ENCODE peak calls at places on chromosomes 4 and X, in four cellular contexts. M, R, E and U are unnamed samples.

GRCh38 chrX:41921492-41922124 is 1.7 kb downstream of the CASK start:
- DNase-seq in E (no peak), R (no peak), M (no peak), U (no peak)

GRCh38 chr4:41207330-41207831 is 7.0 kb downstream of the APBB2 start:
- DNase-seq in M (no peak), E (no peak), R (no peak), U (no peak)

GRCh38 chr4:5724377-5724776 is 13.4 kb downstream of the EVC start:
- DNase-seq in M (no peak), E (no peak), R (no peak), U (no peak)

GRCh38 chr4:139511320-139511719 is 44.7 kb downstream of the SETD7 start:
- DNase-seq in M (no peak), E (no peak), R (no peak), U (no peak)

GRCh38 chrX:1323315-1323714 is 13.3 kb upstream of the IL3RA start:
- DNase-seq in R (no peak), M (peak; percentile 82), E (no peak), U (peak; percentile 47)

GRCh38 chrX:140040397-140040796 is 75.1 kb upstream of the CXorf66 start:
- DNase-seq in R (no peak), M (no peak), E (no peak), U (no peak)

GRCh38 chrX:134753185-134754008 is 95.1 kb upstream of the PLAC1 start:
- DNase-seq in M (no peak), E (no peak), R (no peak), U (no peak)

GRCh38 chrX:9909254-9909653 is 57.9 kb upstream of the CLDN34 start:
- DNase-seq in M (no peak), E (no peak), R (no peak), U (no peak)

GRCh38 chrX:48076343-48076742 is 4.9 kb upstream of the ZNF630 start:
- DNase-seq in M (no peak), R (no peak), E (no peak), U (no peak)

GRCh38 chrX:20066968-20067708 is 49.6 kb downstream of the MAP7D2 start:
- DNase-seq in E (no peak), M (no peak), R (no peak), U (peak; percentile 31)

GRCh38 chrX:154409222-154409871 is at the start of gene DNASE1L1:
- DNase-seq in M (peak; percentile 95), R (peak; percentile 55), E (peak; percentile 96), U (peak; percentile 91)

GRCh38 chr4:20305976-20306375 is 54.3 kb downstream of the SLIT2 start:
- DNase-seq in M (no peak), R (no peak), E (no peak), U (no peak)

GRCh38 chr4:55819634-55820033 is at the start of gene EXOC1L:
- DNase-seq in E (no peak), M (no peak), R (no peak), U (no peak)

GRCh38 chrX:125953769-125954168 is 212.3 kb downstream of the DCAF12L2 start:
- DNase-seq in M (no peak), R (no peak), E (no peak), U (no peak)

GRCh38 chr4:15894923-15895411 is 43.6 kb downstream of the FGFBP1 start:
- DNase-seq in R (no peak), M (no peak), E (no peak), U (no peak)

GRCh38 chr4:110183643-110184042 is 14.8 kb downstream of the ELOVL6 start:
- DNase-seq in R (no peak), E (no peak), M (no peak), U (no peak)

GRCh38 chr4:139642364-139642763 is 23.3 kb upstream of the MGST2 start:
- DNase-seq in M (no peak), R (no peak), E (no peak), U (no peak)

GRCh38 chr4:8112672-8113071 is 45.9 kb downstream of the ABLIM2 start:
- DNase-seq in R (no peak), E (no peak), M (no peak), U (peak; percentile 62)

GRCh38 chr4:8114456-8115202 is 44.0 kb downstream of the ABLIM2 start:
- DNase-seq in E (no peak), M (no peak), R (no peak), U (peak; percentile 62)

GRCh38 chr4:8110071-8110986 is 48.3 kb downstream of the ABLIM2 start:
- DNase-seq in E (no peak), M (no peak), R (no peak), U (no peak)

GRCh38 chr4:8113611-8114343 is 44.8 kb downstream of the ABLIM2 start:
- DNase-seq in R (no peak), E (no peak), M (no peak), U (peak; percentile 38)

DNA sequence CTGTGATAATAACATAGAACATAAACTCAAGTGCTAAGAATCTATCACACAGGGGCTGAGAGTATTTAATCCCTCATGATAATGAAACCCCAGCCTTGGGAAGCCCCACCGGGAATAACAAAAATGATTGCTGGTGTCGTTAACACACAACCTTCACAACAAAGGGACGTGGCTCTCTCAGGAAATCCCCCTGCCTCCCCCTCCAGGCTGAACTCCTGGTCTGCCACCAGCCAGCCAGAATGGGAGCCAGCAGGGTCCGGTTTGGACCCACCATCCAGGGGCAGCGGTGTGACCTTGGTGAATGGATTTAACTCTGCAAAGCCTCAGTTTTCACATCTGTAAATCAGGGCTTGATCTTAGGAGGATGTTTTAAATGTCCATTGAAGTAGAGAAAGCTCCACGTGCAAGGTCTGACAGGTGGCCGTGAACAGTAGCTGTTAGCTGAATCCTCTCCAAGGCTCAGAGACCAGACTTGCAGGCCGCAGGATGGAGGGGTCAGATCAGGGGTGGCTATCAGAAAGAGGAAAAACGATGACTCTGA is 46.5 kb downstream of the ABLIM2 start:
- DNase-seq in R (no peak), M (no peak), E (no peak), U (no peak)
- H3K27me3 ChIP-seq in R (no peaks in the 10 kb centered on the region), M (no peaks in the 10 kb centered on the region), E (peaks cover 51% of the 10 kb centered on the region), U (no peaks in the 10 kb centered on the region)

GRCh38 chr4:108115168-108115526 is 53.6 kb downstream of the LEF1 start:
- DNase-seq in M (no peak), E (no peak), R (no peak), U (no peak)

GRCh38 chr4:108110450-108110849 is 58.3 kb downstream of the LEF1 start:
- DNase-seq in E (no peak), R (no peak), M (no peak), U (no peak)

GRCh38 chr4:108114503-108114902 is 54.2 kb downstream of the LEF1 start:
- DNase-seq in R (no peak), M (no peak), E (no peak), U (no peak)

GRCh38 chr4:108111781-108112180 is 57.0 kb downstream of the LEF1 start:
- DNase-seq in R (no peak), M (no peak), E (no peak), U (no peak)

GRCh38 chr4:108113229-108113628 is 55.5 kb downstream of the LEF1 start:
- DNase-seq in E (no peak), M (no peak), R (no peak), U (no peak)
- H3K4me3 ChIP-seq in E (no peak overlapping the region), M (no peak overlapping the region), R (no peak overlapping the region), U (no peak overlapping the region)

GRCh38 chr4:793941-794621 is 31.8 kb downstream of the CPLX1 start:
- DNase-seq in E (no peak), R (no peak), M (peak; percentile 64), U (no peak)
- H3K27me3 ChIP-seq in E (peaks cover 13% of the 10 kb centered on the region), R (peaks cover 38% of the 10 kb centered on the region), M (no peaks in the 10 kb centered on the region), U (peaks cover 43% of the 10 kb centered on the region)

DNA sequence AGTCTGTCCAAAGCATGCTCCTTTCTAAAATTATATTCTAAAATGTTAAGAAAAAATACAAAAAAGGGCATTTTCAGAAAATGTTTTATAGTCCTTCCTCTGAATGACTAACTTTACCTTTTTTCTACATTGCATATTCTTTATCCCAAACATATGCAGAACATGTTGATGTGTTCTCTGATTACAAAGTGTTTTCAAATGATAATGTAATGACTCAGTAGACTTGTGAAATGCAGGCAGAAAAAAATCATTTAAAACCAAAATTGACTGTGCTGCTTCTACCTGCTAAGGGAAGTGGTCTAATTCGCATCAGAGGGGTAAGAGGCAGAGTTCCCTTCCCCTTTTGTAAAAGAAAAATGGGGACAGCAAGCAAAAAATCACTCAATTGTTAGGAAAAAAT is 22.7 kb upstream of the YTHDC1 start:
- DNase-seq in R (no peak), M (no peak), E (no peak), U (no peak)
- H3K4me3 ChIP-seq in R (no peak overlapping the region), M (no peak overlapping the region), E (no peak overlapping the region), U (no peak overlapping the region)

GRCh38 chrX:150364347-150365050 is 1.4 kb downstream of the MAMLD1 start:
- DNase-seq in E (peak; percentile 40), R (no peak), M (peak; percentile 77), U (peak; percentile 24)
- H3K27me3 ChIP-seq in E (no peaks in the 10 kb centered on the region), R (peaks cover 16% of the 10 kb centered on the region), M (no peaks in the 10 kb centered on the region), U (peaks cover 30% of the 10 kb centered on the region)

GRCh38 chrX:46770817-46771163 is 11.9 kb upstream of the SLC9A7 start:
- DNase-seq in E (peak; percentile 39), M (no peak), R (no peak), U (no peak)
- H3K4me3 ChIP-seq in E (no peak overlapping the region), M (no peak overlapping the region), R (no peak overlapping the region), U (no peak overlapping the region)

DNA sequence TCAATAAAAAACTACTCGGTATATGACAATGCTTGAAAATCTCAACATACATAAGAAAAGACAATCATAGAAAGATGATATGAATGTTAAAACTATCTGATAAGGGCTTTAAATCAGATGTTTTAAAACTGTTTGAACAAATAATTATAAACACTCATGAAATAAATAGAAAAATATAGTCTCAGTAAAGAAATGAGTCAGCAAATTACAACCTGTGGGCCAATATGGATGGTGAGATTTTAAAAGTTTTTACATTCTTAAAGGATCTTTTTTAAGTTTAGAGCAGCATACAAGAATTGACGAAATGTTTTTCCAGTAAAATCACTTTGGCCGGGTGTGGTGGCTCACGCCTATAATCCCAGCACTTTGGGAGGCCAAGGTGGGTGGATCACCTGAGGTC is 83.1 kb downstream of the TEX11 start:
- DNase-seq in M (no peak), E (no peak), R (no peak), U (no peak)
- H3K27me3 ChIP-seq in M (no peaks in the 10 kb centered on the region), E (no peaks in the 10 kb centered on the region), R (peaks cover 37% of the 10 kb centered on the region), U (no peaks in the 10 kb centered on the region)

DNA sequence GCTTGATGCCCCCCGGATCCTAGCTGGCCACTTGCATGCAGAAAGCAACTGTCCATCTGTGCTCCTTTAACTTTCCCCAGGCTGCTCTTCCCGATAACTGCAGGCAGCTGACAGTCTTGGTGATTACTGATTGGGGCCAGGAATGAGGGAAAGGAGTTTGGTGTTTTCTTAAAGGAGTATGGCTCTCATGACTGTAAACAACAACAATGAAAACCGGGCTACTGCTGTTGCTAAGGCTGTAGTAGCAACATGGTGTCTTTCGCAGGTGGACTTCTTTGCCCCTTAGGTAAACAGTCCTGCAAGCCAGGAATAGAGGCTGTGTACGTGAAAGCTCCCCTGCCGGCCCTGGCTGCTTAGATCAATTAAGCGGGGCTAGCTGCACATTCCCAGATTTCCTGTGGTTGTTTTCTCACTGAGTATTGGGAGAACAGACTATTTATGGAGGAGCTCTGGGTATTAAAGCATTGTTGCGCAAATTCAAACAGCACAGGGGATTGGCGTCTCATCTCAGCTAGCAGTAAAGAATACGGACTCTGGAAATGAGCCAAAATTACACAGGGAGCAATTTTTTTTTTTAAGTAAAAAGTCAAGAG is 61.5 kb upstream of the NAP1L5 start:
- DNase-seq in M (no peak), E (no peak), R (no peak), U (no peak)
- H3K4me3 ChIP-seq in M (no peak overlapping the region), E (no peak overlapping the region), R (no peak overlapping the region), U (no peak overlapping the region)